ENCODE peak calls at places on chromosomes 3 and 15, in six cellular contexts. T, B, N, S, J and F are unnamed samples.

GRCh38 chr15:37880835-37881153 is 53.6 kb upstream of the TMCO5A start:
- DNase-seq in S (no peak), N (no peak), T (no peak), J (no peak), B (no peak), F (no peak)

GRCh38 chr3:81723732-81724313 is 37.6 kb downstream of the GBE1 start:
- DNase-seq in T (peak), N (no peak), S (no peak), J (no peak), B (peak), F (peak)

GRCh38 chr3:175342196-175342595 is 483.1 kb downstream of the NAALADL2 start:
- DNase-seq in T (peak), S (no peak), J (no peak), N (no peak), B (no peak), F (no peak)

GRCh38 chr3:102148598-102149302 is 286.1 kb upstream of the ZPLD1 start:
- DNase-seq in S (no peak), N (no peak), J (peak), B (no peak), T (no peak), F (no peak)

GRCh38 chr15:59688383-59688887 is 685 bp downstream of the BNIP2 start:
- DNase-seq in S (peak), N (no peak), J (peak), T (peak), B (peak), F (no peak)

GRCh38 chr15:28783873-28784272 is 64.6 kb downstream of the GOLGA6L7 start:
- DNase-seq in B (no peak), N (no peak), S (no peak), J (no peak), T (no peak), F (no peak)

GRCh38 chr3:53416530-53416929 is 69.2 kb upstream of the DCP1A start:
- DNase-seq in N (no peak), S (no peak), T (no peak), B (no peak), J (no peak), F (no peak)

GRCh38 chr15:96276438-96277210 is 53.9 kb upstream of the NR2F2 start:
- DNase-seq in S (no peak), B (peak), J (no peak), N (no peak), T (peak), F (peak)

GRCh38 chr15:65981837-65982696 is 112.8 kb downstream of the RAB11A start:
- DNase-seq in J (peak), T (no peak), S (no peak), B (no peak), N (no peak), F (peak)

GRCh38 chr3:35648347-35648746 is 9.0 kb downstream of the ARPP21 start:
- DNase-seq in B (peak), N (no peak), J (no peak), T (peak), S (no peak), F (no peak)

GRCh38 chr3:198071602-198072285 is 111.7 kb downstream of the LMLN start:
- DNase-seq in B (peak), S (no peak), T (peak), J (no peak), N (no peak), F (peak)

GRCh38 chr3:187684880-187685279 is 14.7 kb upstream of the SST start:
- DNase-seq in J (no peak), N (no peak), T (peak), B (no peak), S (no peak), F (no peak)

GRCh38 chr3:69368129-69368741 is 17.7 kb downstream of the FRMD4B start:
- DNase-seq in S (no peak), N (no peak), J (peak), T (no peak), B (no peak), F (no peak)

GRCh38 chr15:40511472-40512133 is 40.8 kb downstream of the CHST14 start:
- DNase-seq in B (peak), S (peak), T (no peak), N (peak), J (peak), F (peak)

GRCh38 chr3:13308406-13308805 is 111.7 kb downstream of the NUP210 start:
- DNase-seq in S (no peak), J (no peak), B (peak), T (peak), N (no peak), F (no peak)

GRCh38 chr3:11240496-11240895 is 31.7 kb upstream of the ATG7 start:
- DNase-seq in J (no peak), N (no peak), T (no peak), S (no peak), B (no peak), F (no peak)

GRCh38 chr3:87311309-87311708 is 34.9 kb upstream of the POU1F1 start:
- DNase-seq in B (no peak), S (no peak), T (no peak), N (no peak), J (no peak), F (no peak)

GRCh38 chr15:63094495-63094931 is 27.1 kb upstream of the LACTB start:
- DNase-seq in T (peak), S (no peak), N (no peak), B (peak), J (no peak), F (no peak)

GRCh38 chr15:90860942-90861675 is 7.3 kb upstream of the FURIN start:
- DNase-seq in T (no peak), N (no peak), J (no peak), B (peak), S (peak), F (peak)

GRCh38 chr15:68201879-68202261 is 3.3 kb downstream of the CALML4 start:
- DNase-seq in B (no peak), S (no peak), T (no peak), N (no peak), J (no peak), F (no peak)

GRCh38 chr3:25235471-25235870 is 192.6 kb upstream of the RARB start:
- DNase-seq in J (no peak), B (no peak), S (no peak), T (no peak), N (no peak), F (no peak)

GRCh38 chr15:71612869-71613268 is 197.5 kb upstream of the NR2E3 start:
- DNase-seq in N (no peak), T (no peak), J (no peak), B (no peak), S (no peak), F (no peak)

GRCh38 chr3:185059766-185060165 is 93.1 kb downstream of the C3orf70 start:
- DNase-seq in J (no peak), N (no peak), S (no peak), T (no peak), B (no peak), F (no peak)

GRCh38 chr3:124574012-124574411 is 156.2 kb upstream of the UMPS start:
- DNase-seq in J (no peak), B (no peak), T (no peak), S (no peak), N (no peak), F (no peak)

GRCh38 chr3:126102011-126102410 is 18.1 kb upstream of the SLC41A3 start:
- DNase-seq in J (no peak), T (no peak), S (no peak), B (no peak), N (no peak), F (no peak)

GRCh38 chr3:129702934-129703712 is 96.6 kb upstream of the PLXND1 start:
- DNase-seq in B (no peak), N (no peak), J (no peak), S (no peak), T (peak), F (no peak)

GRCh38 chr3:170689218-170689874 is 103.5 kb upstream of the SLC7A14 start:
- DNase-seq in N (no peak), B (peak), J (no peak), T (peak), S (no peak), F (peak)

GRCh38 chr3:32371466-32372212 is 20.0 kb upstream of the CMTM7 start:
- DNase-seq in J (no peak), S (no peak), N (no peak), T (no peak), B (no peak), F (no peak)

GRCh38 chr3:134353171-134353825 is 20.9 kb downstream of the AMOTL2 start:
- DNase-seq in J (no peak), S (peak), B (no peak), T (no peak), N (no peak), F (no peak)

GRCh38 chr15:40114218-40114617 is 5.5 kb upstream of the BMF start:
- DNase-seq in N (no peak), J (no peak), T (no peak), B (no peak), S (peak), F (no peak)

GRCh38 chr3:142275856-142276255 is 50.5 kb upstream of the GK5 start:
- DNase-seq in N (no peak), S (no peak), J (no peak), T (peak), B (peak), F (peak)

GRCh38 chr3:134791992-134792391 is 3.1 kb upstream of the EPHB1 start:
- DNase-seq in J (no peak), S (no peak), N (no peak), B (no peak), T (no peak), F (no peak)

GRCh38 chr3:140456974-140457373 is 220.9 kb upstream of the TRIM42 start:
- DNase-seq in S (no peak), N (no peak), B (no peak), J (no peak), T (no peak), F (no peak)

GRCh38 chr3:98545940-98546339 is 14.2 kb downstream of the GPR15 start:
- DNase-seq in B (no peak), S (no peak), J (peak), T (no peak), N (no peak), F (no peak)

GRCh38 chr3:156633335-156633734 is 41.1 kb upstream of the TIPARP start:
- DNase-seq in B (peak), T (peak), J (no peak), S (no peak), N (peak), F (no peak)

DNA sequence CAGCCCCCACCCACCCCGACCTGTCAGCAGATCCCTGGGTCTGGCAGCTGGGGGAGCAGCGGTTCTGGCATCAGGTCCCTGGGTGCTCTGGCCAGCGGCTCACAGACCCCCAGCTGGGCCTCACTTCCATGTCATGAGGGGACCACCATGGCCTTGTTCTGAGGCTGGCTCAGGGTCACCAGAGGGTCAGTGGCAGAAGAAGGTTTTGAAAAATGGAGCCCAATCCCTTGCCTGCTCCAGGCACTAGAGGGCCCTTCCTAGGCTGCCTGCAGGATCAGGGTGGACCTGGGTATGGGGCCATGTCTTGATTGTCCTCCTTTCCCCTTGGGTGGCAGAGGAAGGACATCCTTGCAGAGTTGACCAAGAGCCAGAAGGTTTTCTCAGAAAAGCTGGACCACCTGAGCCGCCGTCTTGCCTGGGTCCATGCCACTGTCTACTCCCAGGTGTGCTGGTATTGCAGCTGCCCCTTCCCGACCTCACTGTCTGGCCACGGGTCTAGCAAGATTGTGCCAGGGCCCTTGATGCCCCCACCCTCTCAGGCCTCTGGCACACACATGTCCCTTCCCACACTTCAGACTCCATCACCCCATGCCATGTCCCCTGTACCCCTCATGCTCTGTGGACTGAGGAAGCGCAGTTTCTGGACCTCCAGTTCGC is 12.9 kb downstream of the AMIGO3 start:
- DNase-seq in B (no peak), T (no peak), N (no peak), S (no peak), J (no peak), F (no peak)
- TF ChIP-seq CTCF in B (no peak), T (no peak), N (no peak), S (no peak), J (no peak), F (no peak)

GRCh38 chr3:123084738-123085237 is 18.0 kb downstream of the PDIA5 start:
- DNase-seq in J (no peak), T (peak), B (no peak), S (peak), N (peak), F (no peak)
- H3K27ac ChIP-seq in J (no peak), T (no peak), B (no peak), S (peak), N (peak), F (no peak)

GRCh38 chr3:128463354-128463753 is 3.3 kb downstream of the DNAJB8 start:
- DNase-seq in J (no peak), B (no peak), N (no peak), T (no peak), S (no peak), F (no peak)

GRCh38 chr3:128462341-128462910 is 4.3 kb downstream of the DNAJB8 start:
- DNase-seq in N (no peak), T (no peak), B (no peak), J (no peak), S (no peak), F (no peak)

GRCh38 chr3:128463771-128464170 is 2.9 kb downstream of the DNAJB8 start:
- DNase-seq in J (no peak), B (no peak), S (no peak), N (no peak), T (no peak), F (no peak)

GRCh38 chr3:128464702-128465101 is 2.0 kb downstream of the DNAJB8 start:
- DNase-seq in T (no peak), J (no peak), N (no peak), S (no peak), B (no peak), F (no peak)

GRCh38 chr3:128464188-128464587 is 2.5 kb downstream of the DNAJB8 start:
- DNase-seq in B (no peak), T (no peak), J (no peak), N (no peak), S (no peak), F (no peak)
- TF ChIP-seq CTCF in B (no peak), T (no peak), J (peak), N (no peak), S (no peak), F (no peak)

GRCh38 chr15:99212401-99212800 is 37.0 kb downstream of the TTC23 start:
- DNase-seq in S (no peak), B (peak), N (no peak), T (peak), J (no peak), F (no peak)
- H3K27ac ChIP-seq in S (no peak), B (no peak), N (no peak), T (no peak), J (no peak), F (no peak)

DNA sequence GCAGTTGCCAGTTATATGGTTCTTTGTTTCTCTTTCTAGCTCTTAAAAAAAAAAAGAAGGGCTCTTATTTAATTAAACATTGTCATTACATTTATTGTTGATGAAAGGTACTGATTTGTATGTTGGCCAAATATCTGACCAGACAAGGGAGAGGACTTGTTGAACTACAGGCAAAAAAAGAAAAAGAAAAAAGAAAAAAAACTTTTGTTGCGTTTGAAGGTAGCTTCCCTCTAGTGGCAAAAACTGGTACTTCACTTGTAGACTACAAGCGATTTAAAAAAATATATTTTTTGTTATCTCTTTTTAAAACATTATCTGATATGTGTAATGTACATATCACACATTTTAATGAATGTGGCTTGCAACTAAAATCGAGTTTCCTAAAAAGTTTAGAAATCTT is 280.6 kb downstream of the ROBO2 start:
- DNase-seq in N (no peak), T (peak), B (peak), J (peak), S (no peak), F (no peak)
- TF ChIP-seq CTCF in N (no peak), T (peak), B (peak), J (peak), S (peak), F (peak)